ENCODE peak calls at places on chromosomes 7 and 10, in five cellular contexts. One of them, this sample, is unnamed.
A peak's percentile ranks its signal among the peaks of the same experiment; 100 is the strongest.

GRCh38 chr10:43061764-43062163 is 15.1 kb upstream of the RET start:
- DNase-seq in NCI-H1105 treated with DMSO at 0.1 percent for 48 hours: no peak
- DNase-seq in activated CD4-positive, CD25-positive, alpha-beta regulatory T cell: no peak
- DNase-seq in NCI-H2081: no peak
- DNase-seq in HTR-8/SVneo: no peak
- DNase-seq in this sample: no peak

GRCh38 chr10:1829712-1830111 is 92.4 kb upstream of the ADARB2 start:
- DNase-seq in HTR-8/SVneo: no peak
- DNase-seq in activated CD4-positive, CD25-positive, alpha-beta regulatory T cell: no peak
- DNase-seq in NCI-H2081: no peak
- DNase-seq in NCI-H1105 treated with DMSO at 0.1 percent for 48 hours: no peak
- DNase-seq in this sample: no peak

GRCh38 chr7:23043441-23043840 is 29.5 kb upstream of the HYCC1 start:
- DNase-seq in activated CD4-positive, CD25-positive, alpha-beta regulatory T cell: no peak
- DNase-seq in NCI-H2081: no peak
- DNase-seq in NCI-H1105 treated with DMSO at 0.1 percent for 48 hours: no peak
- DNase-seq in HTR-8/SVneo: no peak
- DNase-seq in this sample: no peak

GRCh38 chr10:88028654-88029053 is 165.2 kb downstream of the PTEN start:
- DNase-seq in HTR-8/SVneo: no peak
- DNase-seq in activated CD4-positive, CD25-positive, alpha-beta regulatory T cell: no peak
- DNase-seq in NCI-H1105 treated with DMSO at 0.1 percent for 48 hours: no peak
- DNase-seq in NCI-H2081: no peak
- DNase-seq in this sample: no peak

GRCh38 chr7:4149236-4149635 is 532.9 kb upstream of the FOXK1 start:
- DNase-seq in HTR-8/SVneo: no peak
- DNase-seq in activated CD4-positive, CD25-positive, alpha-beta regulatory T cell: no peak
- DNase-seq in NCI-H1105 treated with DMSO at 0.1 percent for 48 hours: no peak
- DNase-seq in NCI-H2081: no peak
- DNase-seq in this sample: no peak

GRCh38 chr10:60549686-60550085 is 160.0 kb upstream of the ANK3 start:
- DNase-seq in activated CD4-positive, CD25-positive, alpha-beta regulatory T cell: no peak
- DNase-seq in NCI-H1105 treated with DMSO at 0.1 percent for 48 hours: peak; percentile 42
- DNase-seq in HTR-8/SVneo: no peak
- DNase-seq in NCI-H2081: no peak
- DNase-seq in this sample: peak; percentile 5

GRCh38 chr7:116307253-116307652 is 96.9 kb downstream of the TES start:
- DNase-seq in NCI-H2081: no peak
- DNase-seq in HTR-8/SVneo: no peak
- DNase-seq in activated CD4-positive, CD25-positive, alpha-beta regulatory T cell: no peak
- DNase-seq in NCI-H1105 treated with DMSO at 0.1 percent for 48 hours: no peak
- DNase-seq in this sample: no peak

GRCh38 chr10:102394801-102395676 is 466 bp upstream of the NFKB2 start:
- DNase-seq in NCI-H1105 treated with DMSO at 0.1 percent for 48 hours: peak; percentile 18
- DNase-seq in NCI-H2081: peak; percentile 25
- DNase-seq in activated CD4-positive, CD25-positive, alpha-beta regulatory T cell: peak; percentile 84
- DNase-seq in HTR-8/SVneo: peak; percentile 89
- DNase-seq in this sample: peak; percentile 91

GRCh38 chr10:7484456-7485266 is 73.8 kb upstream of the SFMBT2 start:
- DNase-seq in activated CD4-positive, CD25-positive, alpha-beta regulatory T cell: peak; percentile 22
- DNase-seq in NCI-H2081: no peak
- DNase-seq in HTR-8/SVneo: no peak
- DNase-seq in NCI-H1105 treated with DMSO at 0.1 percent for 48 hours: no peak
- DNase-seq in this sample: no peak

GRCh38 chr10:88489107-88489506 is 94.0 kb downstream of the RNLS start:
- DNase-seq in HTR-8/SVneo: no peak
- DNase-seq in NCI-H2081: no peak
- DNase-seq in NCI-H1105 treated with DMSO at 0.1 percent for 48 hours: peak; percentile 28
- DNase-seq in activated CD4-positive, CD25-positive, alpha-beta regulatory T cell: no peak
- DNase-seq in this sample: no peak

GRCh38 chr7:150820578-150821198 is 20.1 kb downstream of the TMEM176A start:
- DNase-seq in NCI-H2081: no peak
- DNase-seq in NCI-H1105 treated with DMSO at 0.1 percent for 48 hours: no peak
- DNase-seq in HTR-8/SVneo: no peak
- DNase-seq in activated CD4-positive, CD25-positive, alpha-beta regulatory T cell: no peak
- DNase-seq in this sample: no peak

GRCh38 chr7:155961241-155962190 is 149.3 kb upstream of the SHH start:
- DNase-seq in NCI-H2081: no peak
- DNase-seq in NCI-H1105 treated with DMSO at 0.1 percent for 48 hours: no peak
- DNase-seq in activated CD4-positive, CD25-positive, alpha-beta regulatory T cell: no peak
- DNase-seq in HTR-8/SVneo: no peak
- DNase-seq in this sample: peak; percentile 35

GRCh38 chr10:30617070-30617469 is 12.5 kb downstream of the LYZL2 start:
- DNase-seq in NCI-H2081: no peak
- DNase-seq in NCI-H1105 treated with DMSO at 0.1 percent for 48 hours: no peak
- DNase-seq in HTR-8/SVneo: no peak
- DNase-seq in activated CD4-positive, CD25-positive, alpha-beta regulatory T cell: no peak
- DNase-seq in this sample: no peak

GRCh38 chr7:109256762-109257560 is 687.3 kb downstream of the DNAJB9 start:
- DNase-seq in HTR-8/SVneo: no peak
- DNase-seq in NCI-H2081: no peak
- DNase-seq in activated CD4-positive, CD25-positive, alpha-beta regulatory T cell: no peak
- DNase-seq in NCI-H1105 treated with DMSO at 0.1 percent for 48 hours: no peak
- DNase-seq in this sample: no peak

GRCh38 chr7:100582650-100583049 is 3.3 kb downstream of the LRCH4 start:
- DNase-seq in HTR-8/SVneo: no peak
- DNase-seq in NCI-H2081: no peak
- DNase-seq in activated CD4-positive, CD25-positive, alpha-beta regulatory T cell: no peak
- DNase-seq in NCI-H1105 treated with DMSO at 0.1 percent for 48 hours: no peak
- DNase-seq in this sample: no peak

This sample was measured in SJSA1.